ENCODE peak calls at places on chromosome 17, in eight cellular contexts. L is astrocyte of the spinal cord, X is colonic mucosa, T is neural progenitor cell, Y is cardiac muscle cell, K is endothelial cell, D is RWPE1, I is ovary. Z is an unnamed sample.

GRCh38 chr17:50903604-50904521 is 37.7 kb upstream of the TOB1 start:
- DNase-seq in Y (peak), D (peak), I (no peak), X (no peak), T (no peak), K (no peak), L (peak), Z (peak)

GRCh38 chr17:12320286-12320685 is 299.6 kb downstream of the MAP2K4 start:
- DNase-seq in X (no peak), D (no peak), I (no peak), K (no peak), T (no peak), Y (no peak), L (peak), Z (no peak)

GRCh38 chr17:64151016-64151368 is 21.0 kb upstream of the ERN1 start:
- DNase-seq in D (no peak), K (no peak), Y (no peak), I (no peak), T (no peak), L (no peak), X (no peak), Z (no peak)

GRCh38 chr17:19613979-19614378 is 34.6 kb upstream of the ALDH3A2 start:
- DNase-seq in X (no peak), Y (no peak), T (no peak), L (no peak), D (no peak), K (no peak), I (no peak), Z (no peak)

GRCh38 chr17:14784997-14785696 is 480.0 kb downstream of the PMP22 start:
- DNase-seq in D (no peak), T (no peak), L (no peak), K (no peak), X (no peak), Y (no peak), I (no peak), Z (peak)

GRCh38 chr17:49557204-49558024 is 18.3 kb upstream of the NXPH3 start:
- DNase-seq in I (no peak), X (no peak), Y (peak), D (no peak), L (peak), T (peak), K (peak), Z (no peak)

GRCh38 chr17:49002331-49002730 is 5.1 kb downstream of the IGF2BP1 start:
- DNase-seq in I (no peak), Y (no peak), T (no peak), K (no peak), L (no peak), X (no peak), D (no peak), Z (no peak)

GRCh38 chr17:42843358-42843934 is 934 bp upstream of the AOC2 start:
- DNase-seq in L (peak), T (peak), K (peak), X (peak), Y (peak), I (no peak), D (peak), Z (no peak)

GRCh38 chr17:8235676-8236075 is 12.2 kb downstream of the CTC1 start:
- DNase-seq in K (no peak), T (no peak), I (no peak), X (no peak), Y (no peak), L (no peak), D (no peak), Z (no peak)

GRCh38 chr17:80761421-80761871 is 216.8 kb downstream of the RPTOR start:
- DNase-seq in L (peak), K (no peak), X (no peak), D (peak), I (no peak), T (no peak), Y (peak), Z (peak)

GRCh38 chr17:5198472-5198871 is 6.8 kb upstream of the ZNF594 start:
- DNase-seq in T (no peak), K (no peak), X (no peak), L (no peak), D (no peak), Y (no peak), I (no peak), Z (no peak)

GRCh38 chr17:55159251-55159650 is 105.5 kb upstream of the HLF start:
- DNase-seq in Y (no peak), D (no peak), L (peak), K (no peak), I (no peak), X (no peak), T (no peak), Z (no peak)

GRCh38 chr17:64424318-64424717 is 24.6 kb upstream of the MILR1 start:
- DNase-seq in I (no peak), L (peak), D (no peak), T (no peak), K (no peak), X (no peak), Y (no peak), Z (no peak)

GRCh38 chr17:5780476-5780875 is 196.2 kb upstream of the NLRP1 start:
- DNase-seq in K (no peak), Y (peak), L (peak), T (no peak), X (no peak), D (peak), I (no peak), Z (no peak)

GRCh38 chr17:69575346-69575761 is 160.9 kb downstream of the MAP2K6 start:
- DNase-seq in D (no peak), L (peak), Y (peak), I (no peak), T (peak), K (no peak), X (no peak), Z (no peak)

GRCh38 chr17:38908676-38909181 is 16.7 kb upstream of the LASP1NB start:
- DNase-seq in L (no peak), I (peak), T (no peak), X (no peak), D (peak), K (peak), Y (no peak), Z (no peak)

DNA sequence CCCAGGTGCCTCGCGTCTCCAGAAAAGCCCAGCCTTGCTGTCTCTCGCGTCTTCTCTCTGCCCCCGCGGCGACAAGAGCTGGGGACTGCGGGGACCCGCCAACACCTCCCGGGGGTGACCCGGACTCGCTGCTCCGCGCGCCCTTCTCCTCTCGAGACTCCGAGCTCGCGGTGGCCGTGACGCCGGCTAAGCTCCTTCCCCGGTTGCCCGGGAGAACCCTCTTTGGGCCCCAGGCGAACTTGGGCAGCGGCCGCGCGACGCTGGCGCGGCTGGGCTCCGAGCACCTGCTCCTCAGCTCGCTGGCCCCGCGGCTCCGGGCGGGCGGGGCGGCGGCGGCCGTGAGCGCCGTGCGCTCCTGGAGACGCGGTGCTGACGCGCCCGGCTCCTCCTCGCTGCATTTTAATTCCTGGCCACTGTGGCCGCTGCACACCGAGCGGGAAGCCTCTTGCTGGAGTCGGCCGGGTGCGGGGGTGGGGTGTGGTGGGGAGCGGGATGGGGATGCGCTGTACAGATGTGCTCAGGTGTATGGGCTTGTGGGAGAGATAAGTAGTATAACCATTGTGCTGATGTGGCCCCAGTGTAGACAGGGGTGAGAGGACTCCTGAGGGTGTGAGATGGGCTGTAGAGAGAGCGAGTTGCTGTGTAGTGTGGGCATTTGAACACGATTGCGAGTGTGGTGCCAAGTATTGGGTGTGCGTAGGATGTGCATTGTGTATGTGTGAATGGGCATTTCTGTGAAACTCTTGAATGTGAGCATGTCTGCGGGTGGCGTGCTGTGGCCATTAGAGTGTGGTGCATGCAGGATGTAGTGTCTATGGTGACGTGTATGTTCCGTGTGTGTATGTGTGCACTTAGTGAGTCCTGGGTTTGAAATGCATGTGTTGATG is at the start of gene ASIC2:
- DNase-seq in I (no peak), L (no peak), K (peak), Y (no peak), X (peak), D (peak), T (peak), Z (no peak)
- TF ChIP-seq CTCF in I (no peak), L (no peak), K (no peak), Y (no peak), X (no peak), D (no peak), T (peak), Z (no peak)

DNA sequence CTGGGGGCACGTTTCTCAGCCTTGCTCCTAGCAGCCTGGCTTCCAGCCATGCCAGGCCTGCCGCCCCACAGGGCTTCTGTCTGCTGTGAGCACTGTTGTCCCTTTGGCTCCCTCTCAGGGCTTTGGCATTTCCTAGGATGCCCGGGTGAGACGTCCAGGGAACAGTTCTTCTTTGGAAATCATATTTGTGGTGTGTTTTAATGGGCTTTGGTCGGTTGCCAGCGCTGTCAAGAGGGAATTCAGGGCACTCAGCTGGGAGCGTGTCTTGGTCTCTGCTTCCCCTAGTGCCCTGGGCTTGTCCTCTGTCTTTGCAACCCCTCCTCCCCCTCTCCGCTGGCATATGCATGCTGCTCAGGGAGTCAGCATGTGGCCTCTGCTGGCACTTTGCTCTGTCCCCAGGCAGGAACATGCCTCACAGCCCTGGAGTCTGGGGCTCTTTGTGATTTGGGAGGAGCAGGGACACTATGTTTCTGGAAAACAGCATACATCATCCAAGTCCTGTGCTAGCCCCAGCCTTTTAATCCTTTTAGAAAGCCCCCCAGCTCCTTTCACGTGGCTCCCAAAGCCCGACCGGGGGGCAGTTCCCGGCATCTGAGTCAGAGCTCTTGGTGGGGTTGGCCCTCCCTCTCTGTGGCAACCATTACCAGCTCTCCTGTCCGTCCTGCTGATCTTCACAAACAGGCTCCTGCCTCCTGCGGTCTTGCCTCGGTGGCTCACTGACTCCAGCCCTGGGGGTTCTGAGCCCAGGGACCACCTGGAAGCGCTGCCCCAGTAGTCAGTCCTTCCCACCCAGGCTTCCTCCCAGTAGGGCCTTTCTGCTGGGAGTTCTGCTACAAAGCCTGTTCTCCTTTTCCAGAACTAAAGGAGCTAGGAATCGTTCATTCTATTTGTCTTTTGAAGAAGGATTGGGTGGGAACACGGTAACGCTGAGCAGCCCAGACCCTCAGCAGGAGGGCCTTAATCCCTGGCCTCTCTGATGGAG is 26.7 kb downstream of the SAP30BP start:
- DNase-seq in X (no peak), Y (peak), L (peak), K (no peak), T (peak), I (no peak), D (peak), Z (no peak)
- TF ChIP-seq CTCF in X (no peak), Y (no peak), L (no peak), K (no peak), T (no peak), I (no peak), D (no peak), Z (no peak)

DNA sequence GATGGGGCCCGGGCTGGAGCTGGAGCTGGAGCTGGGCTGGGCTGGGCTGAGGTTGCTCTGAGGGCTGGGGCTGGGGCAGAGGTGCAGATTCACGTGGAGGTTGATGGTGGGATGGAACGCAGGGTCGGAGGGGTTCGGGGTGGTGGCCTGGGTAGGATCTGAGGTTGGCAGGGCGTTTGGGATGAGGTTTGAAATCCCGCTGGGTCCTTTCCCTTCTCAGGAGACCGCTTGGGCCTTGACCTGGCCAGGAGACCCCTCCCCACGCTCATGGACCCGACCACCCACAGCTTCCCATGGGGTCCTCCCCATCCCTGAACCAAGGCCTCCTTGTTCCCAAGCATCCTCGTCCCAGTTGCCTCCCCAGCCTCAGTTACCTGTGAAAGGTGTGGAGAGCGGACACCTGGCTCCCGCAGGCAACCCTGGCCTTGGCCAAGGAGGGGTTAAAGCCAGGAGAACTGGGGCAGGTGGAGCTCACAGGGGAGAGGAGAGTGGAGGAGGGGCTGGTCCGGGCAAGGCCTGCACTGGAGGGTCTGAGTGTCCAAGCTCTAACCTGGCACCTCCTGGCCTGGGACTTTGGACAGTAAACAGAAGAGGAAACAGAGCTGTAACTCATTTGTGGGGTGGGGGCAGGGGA is at the start of gene ASGR2:
- DNase-seq in L (no peak), Y (no peak), I (no peak), D (no peak), T (no peak), X (no peak), K (no peak), Z (no peak)
- TF ChIP-seq CTCF in L (no peak), Y (no peak), I (no peak), D (no peak), T (no peak), X (no peak), K (no peak), Z (no peak)

DNA sequence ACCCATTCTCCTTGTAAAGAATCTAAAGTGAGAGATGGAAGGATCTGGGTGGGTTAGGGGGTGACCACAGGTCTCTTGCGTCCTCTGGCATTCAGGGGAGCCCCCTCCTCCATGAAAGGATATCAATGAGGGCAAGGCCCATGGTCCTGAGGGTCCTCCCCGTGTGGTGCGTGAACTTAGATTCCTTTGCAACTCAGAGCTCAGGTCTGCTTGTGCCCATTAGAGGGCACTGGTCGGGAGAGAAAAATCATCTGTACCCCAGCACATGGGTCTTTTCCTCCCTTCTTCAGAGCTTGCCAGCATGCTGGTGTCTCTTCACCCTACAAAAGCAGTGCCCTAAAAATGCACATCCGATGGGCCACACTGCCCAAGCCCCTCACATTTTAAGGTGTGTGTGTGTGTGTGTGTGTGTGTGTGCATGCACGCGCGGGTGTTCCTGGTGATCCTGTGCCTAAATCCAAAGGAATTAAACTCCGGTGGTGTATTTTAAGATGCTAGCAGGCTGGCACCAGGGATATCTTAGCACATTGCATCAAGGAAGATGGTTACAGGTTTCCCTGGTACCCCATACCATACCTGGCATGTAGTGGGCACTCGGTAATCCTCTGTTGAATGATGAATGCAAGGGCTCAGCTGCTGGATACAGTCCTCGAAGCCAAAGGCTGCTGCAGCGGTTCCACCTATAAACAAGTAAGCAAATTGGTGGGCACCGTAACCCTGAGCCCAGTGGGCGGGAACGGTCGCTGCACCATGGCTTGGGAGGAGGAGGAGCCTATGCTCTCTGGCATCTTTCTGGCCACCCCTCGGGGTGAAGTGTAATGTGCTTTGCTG is 4.7 kb downstream of the C1QTNF1 start:
- DNase-seq in L (no peak), Y (no peak), X (no peak), K (no peak), T (no peak), D (no peak), I (no peak), Z (no peak)
- TF ChIP-seq CTCF in L (peak), Y (peak), X (no peak), K (no peak), T (peak), D (no peak), I (no peak), Z (no peak)

GRCh38 chr17:16286947-16287562 is 66.2 kb downstream of the CENPV start:
- DNase-seq in T (no peak), K (no peak), I (peak), Y (peak), X (no peak), D (no peak), L (no peak), Z (no peak)
- TF ChIP-seq CTCF in T (no peak), K (no peak), I (no peak), Y (peak), X (no peak), D (no peak), L (peak), Z (no peak)

GRCh38 chr17:3892095-3892998 is 506 bp downstream of the CAMKK1 start:
- DNase-seq in Y (peak), L (peak), I (peak), X (peak), K (peak), D (peak), T (peak), Z (peak)
- TF ChIP-seq CTCF in Y (no peak), L (no peak), I (no peak), X (no peak), K (no peak), D (no peak), T (peak), Z (no peak)

DNA sequence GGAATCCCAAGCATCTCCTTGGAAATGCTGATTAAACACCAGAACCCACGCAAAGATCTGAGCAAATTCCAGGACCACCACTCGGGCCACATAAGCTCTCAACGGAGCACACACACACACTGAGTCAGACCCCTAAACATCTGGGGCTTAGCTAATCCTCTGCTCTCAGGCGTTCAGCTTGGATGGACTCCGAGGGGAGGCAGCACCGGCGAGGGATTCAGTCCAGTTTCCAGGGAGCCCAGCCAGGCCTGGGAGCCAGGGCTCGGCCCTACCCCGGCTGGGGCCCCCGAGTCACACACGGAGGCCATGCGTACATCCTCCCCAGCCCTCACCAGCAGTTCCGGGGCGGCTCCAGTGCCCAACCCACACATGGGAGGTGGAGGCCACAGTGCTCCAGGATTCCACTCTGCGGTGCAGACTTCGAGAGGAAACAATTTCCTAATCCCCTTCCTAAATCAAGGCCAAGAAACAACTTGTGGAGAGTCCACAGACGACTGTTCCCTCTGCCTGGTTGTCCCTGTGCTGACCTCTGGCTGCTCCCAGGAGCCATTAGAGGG is 70.5 kb downstream of the GAS7 start:
- DNase-seq in D (no peak), X (peak), I (peak), T (peak), L (peak), K (no peak), Y (peak), Z (no peak)
- TF ChIP-seq CTCF in D (no peak), X (no peak), I (peak), T (no peak), L (no peak), K (no peak), Y (peak), Z (no peak)